ENCODE peak calls at places on chromosomes 5 and 9, in five cellular contexts. S is A549, U is GM12878, G is HepG2, N is K562. D is an unnamed sample.
A peak's percentile ranks its signal among the peaks of the same experiment; 100 is the strongest.

GRCh38 chr5:151660616-151661015 is 26.1 kb downstream of the SPARC start:
- DNase-seq in S (no peak), U (no peak), G (no peak), N (no peak), D (no peak)

GRCh38 chr5:73274121-73274520 is 101.1 kb downstream of the TMEM174 start:
- DNase-seq in N (no peak), S (no peak), U (no peak), G (no peak), D (no peak)

GRCh38 chr9:36194326-36195000 is 3.7 kb downstream of the CLTA start:
- DNase-seq in N (no peak), S (no peak), U (no peak), G (no peak), D (no peak)

GRCh38 chr9:107175039-107175438 is 108.0 kb upstream of the RAD23B start:
- DNase-seq in G (no peak), U (no peak), N (no peak), S (no peak), D (no peak)

GRCh38 chr5:69265931-69266330 is 31.2 kb downstream of the CDK7 start:
- DNase-seq in N (peak; percentile 59), G (peak; percentile 15), U (no peak), S (peak; percentile 43), D (peak; percentile 27)

GRCh38 chr5:4576161-4576748 is 563.9 kb upstream of the ADAMTS16 start:
- DNase-seq in G (no peak), S (no peak), N (no peak), U (no peak), D (no peak)

GRCh38 chr5:125483609-125484008 is 737.2 kb upstream of the ZNF608 start:
- DNase-seq in N (no peak), S (no peak), U (no peak), G (no peak), D (no peak)

GRCh38 chr9:121289554-121290370 is 21.8 kb downstream of the GSN start:
- DNase-seq in N (peak; percentile 34), S (no peak), G (no peak), U (no peak), D (no peak)

GRCh38 chr5:119255571-119256356 is 100.1 kb upstream of the TNFAIP8 start:
- DNase-seq in N (peak; percentile 38), G (peak; percentile 74), S (peak; percentile 32), U (no peak), D (no peak)

GRCh38 chr5:154797762-154798161 is 42.6 kb downstream of the LARP1 start:
- DNase-seq in S (no peak), G (no peak), U (no peak), N (no peak), D (no peak)

GRCh38 chr5:34059997-34060396 is 17.0 kb upstream of the C1QTNF3 start:
- DNase-seq in N (no peak), S (no peak), G (no peak), U (no peak), D (no peak)

GRCh38 chr9:69785757-69786156 is 25.9 kb upstream of the PTAR1 start:
- DNase-seq in U (no peak), S (peak; percentile 9), G (no peak), N (no peak), D (no peak)

GRCh38 chr5:83450840-83451239 is 20.7 kb upstream of the VCAN start:
- DNase-seq in S (peak; percentile 19), G (no peak), N (no peak), U (no peak), D (no peak)

GRCh38 chr5:8457187-8458037 is 588.5 kb downstream of the MTRR start:
- DNase-seq in G (peak; percentile 84), U (peak; percentile 27), S (peak; percentile 91), N (peak; percentile 98), D (peak; percentile 97)

GRCh38 chr9:17462869-17463464 is 115.9 kb upstream of the SH3GL2 start:
- DNase-seq in U (no peak), G (peak; percentile 31), N (peak; percentile 48), S (peak; percentile 55), D (peak; percentile 24)

GRCh38 chr9:34035656-34036055 is 13.0 kb downstream of the UBAP2 start:
- DNase-seq in U (no peak), N (no peak), S (no peak), G (peak; percentile 60), D (no peak)

GRCh38 chr5:130109152-130109551 is 204.9 kb downstream of the CHSY3 start:
- DNase-seq in N (no peak), S (peak; percentile 50), U (no peak), G (peak; percentile 27), D (peak; percentile 7)

GRCh38 chr5:111848374-111848914 is 91.5 kb upstream of the NREP start:
- DNase-seq in U (no peak), G (no peak), N (no peak), S (no peak), D (no peak)

DNA sequence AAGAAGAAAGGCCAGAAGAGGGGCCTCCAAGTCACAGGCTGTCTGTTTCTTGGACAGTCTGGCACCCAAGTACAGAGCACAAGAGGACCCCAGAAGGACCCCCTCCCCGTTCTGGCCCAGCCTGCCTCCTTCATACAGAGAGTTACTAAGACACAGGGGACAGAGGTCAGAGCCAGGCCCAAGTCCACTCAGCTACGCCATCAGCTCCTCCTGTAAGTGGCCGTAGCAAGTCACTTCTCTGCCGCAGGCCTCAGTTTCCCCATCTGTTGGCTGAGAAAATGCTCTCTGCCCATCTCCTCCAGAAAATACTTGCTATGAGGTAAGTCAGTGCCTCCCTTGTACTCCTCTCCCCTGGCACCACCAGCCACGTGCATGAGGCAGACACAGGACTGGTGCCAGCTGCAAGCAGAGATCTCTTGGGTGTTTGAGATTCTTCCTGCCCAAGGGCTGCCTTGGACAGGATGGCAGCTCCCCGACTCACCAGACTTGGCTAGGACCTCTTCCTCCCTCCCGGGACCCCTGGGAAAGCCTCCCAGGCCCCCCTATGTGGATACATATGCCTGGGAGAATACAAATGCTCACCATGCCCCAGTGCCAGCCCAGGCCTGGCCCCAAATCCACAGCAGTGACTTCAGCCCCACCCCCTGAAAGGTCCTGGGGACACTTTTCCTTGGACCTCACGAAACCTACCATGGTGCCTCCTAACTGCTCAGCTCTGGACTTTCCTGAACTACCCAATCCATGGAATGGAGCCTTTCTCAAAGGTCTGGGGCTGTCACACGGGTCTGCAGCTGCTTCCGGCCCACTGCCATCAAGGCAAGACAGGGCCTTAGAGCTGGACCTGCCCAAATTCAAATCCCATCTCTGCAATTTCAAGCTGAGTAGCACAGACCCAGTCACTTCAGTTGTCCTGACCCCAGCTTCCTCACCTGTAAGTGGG is 5.1 kb downstream of the EEIG1 start:
- DNase-seq in U (no peak), G (no peak), N (no peak), S (no peak), D (no peak)
- TF ChIP-seq SMC3 in U (no peak), G (no peak), N (no peak), S (no peak), D (no peak)

DNA sequence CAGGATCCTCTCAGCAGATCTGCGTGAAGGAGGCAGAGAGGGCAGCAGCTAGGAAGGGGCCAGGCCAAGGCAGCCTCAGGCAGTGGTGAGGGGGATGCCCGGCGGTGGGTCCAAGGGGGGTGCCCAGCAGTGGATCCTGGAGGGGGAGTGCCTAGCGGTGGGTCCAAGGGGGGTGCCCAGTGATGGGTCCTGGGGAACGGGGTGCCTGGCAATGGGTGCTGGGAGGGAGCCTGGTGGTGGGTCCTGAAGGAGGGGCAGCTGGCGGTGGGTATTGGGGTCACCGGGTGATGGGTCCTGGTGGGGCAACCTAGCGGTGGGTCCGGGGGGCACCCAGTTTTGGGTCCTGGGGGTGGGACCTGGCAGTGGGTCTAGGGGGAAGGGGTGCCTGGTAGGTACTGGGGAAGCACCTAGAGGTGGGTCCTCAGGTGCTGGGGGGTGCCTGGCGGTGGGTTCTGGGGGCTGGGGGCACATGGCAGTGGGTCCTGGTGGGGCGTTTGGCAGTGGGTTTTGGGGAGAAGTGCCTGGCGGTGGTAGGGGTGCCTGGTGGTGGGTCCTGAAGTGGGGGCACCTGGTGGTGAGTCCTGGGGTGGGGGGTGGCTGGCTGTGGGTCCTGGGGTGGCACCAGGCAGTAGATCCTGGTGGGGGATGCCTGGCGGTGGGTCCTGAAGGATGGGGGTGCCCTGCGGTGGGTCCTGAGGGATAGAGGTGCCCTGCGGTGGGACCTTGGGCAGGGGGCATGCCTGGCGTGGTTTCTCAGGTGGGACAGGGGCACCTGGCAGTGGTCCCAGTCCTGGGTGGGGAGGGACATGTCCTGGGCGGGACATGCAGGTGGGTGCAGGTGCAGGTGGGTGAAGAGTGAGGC is 1.9 kb downstream of the LRRC14B start:
- DNase-seq in G (no peak), S (no peak), U (no peak), N (no peak), D (no peak)
- TF ChIP-seq REST in G (no peak), S (no peak), U (no peak), N (no peak), D (no peak)

GRCh38 chr9:99134893-99135341 is 30.0 kb downstream of the TGFBR1 start:
- DNase-seq in U (peak; percentile 36), S (no peak), N (no peak), G (no peak), D (no peak)

GRCh38 chr9:99138424-99139284 is 33.7 kb downstream of the TGFBR1 start:
- DNase-seq in S (no peak), G (no peak), N (no peak), U (no peak), D (no peak)

GRCh38 chr9:99137225-99137624 is 32.3 kb downstream of the TGFBR1 start:
- DNase-seq in S (no peak), G (no peak), U (no peak), N (peak; percentile 22), D (no peak)

GRCh38 chr9:99133145-99133544 is 28.2 kb downstream of the TGFBR1 start:
- DNase-seq in G (no peak), N (no peak), U (no peak), S (no peak), D (no peak)

DNA sequence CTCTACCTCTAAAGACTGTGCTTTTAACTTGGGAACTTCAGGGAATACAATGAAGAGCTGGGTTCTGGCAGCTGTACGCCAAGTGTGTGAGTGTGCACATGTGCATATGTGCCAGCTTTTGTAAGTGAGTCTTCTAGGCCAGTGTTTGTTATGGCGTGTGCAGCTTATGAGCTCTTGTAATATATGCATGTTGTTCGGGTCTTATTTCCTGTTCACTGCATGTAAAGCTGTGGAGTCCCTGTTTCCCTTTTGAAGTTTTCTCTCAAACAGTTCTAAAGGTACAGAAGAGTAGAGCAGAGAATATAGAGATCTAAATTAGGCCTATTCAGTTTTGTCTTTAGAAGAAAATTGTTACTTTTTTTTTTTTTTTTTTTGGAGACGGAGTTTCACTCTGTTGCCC is 30.6 kb downstream of the TGFBR1 start:
- DNase-seq in U (no peak), N (no peak), G (no peak), S (no peak), D (no peak)
- TF ChIP-seq SMC3 in U (no peak), N (no peak), G (no peak), S (no peak), D (no peak)

GRCh38 chr5:179464631-179465030 is 85.7 kb upstream of the RUFY1 start:
- DNase-seq in S (no peak), G (no peak), U (no peak), N (no peak), D (no peak)

GRCh38 chr5:179455320-179455719 is 95.0 kb upstream of the RUFY1 start:
- DNase-seq in N (no peak), U (no peak), G (no peak), S (no peak), D (no peak)

GRCh38 chr5:179457612-179458011 is 92.7 kb upstream of the RUFY1 start:
- DNase-seq in N (no peak), G (no peak), U (no peak), S (no peak), D (no peak)

GRCh38 chr5:179461576-179461975 is 88.8 kb upstream of the RUFY1 start:
- DNase-seq in G (no peak), S (no peak), U (no peak), N (no peak), D (no peak)

DNA sequence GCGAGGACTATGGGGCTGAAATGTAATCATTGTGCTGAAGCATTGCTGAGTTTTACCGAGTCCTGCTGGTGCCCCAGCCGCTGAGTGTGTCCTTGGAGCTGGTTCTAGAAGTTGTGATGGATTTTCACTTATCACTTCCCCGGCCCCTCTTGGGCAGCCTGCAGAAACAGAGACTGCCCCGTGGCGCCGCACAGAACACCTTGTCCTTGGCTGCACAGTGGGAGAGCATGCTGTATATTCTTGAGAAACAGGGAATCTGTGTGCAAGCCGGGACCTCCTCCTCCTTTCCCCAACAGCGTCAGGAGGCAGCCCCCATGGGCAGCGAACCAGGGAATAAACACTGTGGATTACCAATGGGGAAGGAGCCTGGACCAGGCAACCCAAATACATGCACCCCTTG is 90.6 kb upstream of the RUFY1 start:
- DNase-seq in U (no peak), S (no peak), G (no peak), N (no peak), D (no peak)
- TF ChIP-seq REST in U (no peak), S (no peak), G (no peak), N (no peak), D (no peak)

D was measured in SK-N-SH.